ENCODE peak calls at places on chromosomes 16 and 17, in five cellular contexts. G is activated CD8-positive, alpha-beta T cell treated with anti-CD3 and anti-CD28 coated beads for 36 hours; W is left ventricle myocardium superior; L is NCI-H1092 treated with DMSO at 0.1 percent for 48 hours; S is HT-29. Y is an unnamed sample.
A peak's percentile ranks its signal among the peaks of the same experiment; 100 is the strongest.

GRCh38 chr16:64823676-64824075 is 298.2 kb downstream of the CDH11 start:
- DNase-seq in W (no peak), G (no peak), L (no peak), S (no peak), Y (no peak)

GRCh38 chr17:81741594-81742452 is 29.7 kb downstream of the SLC25A10 start:
- DNase-seq in W (no peak), L (no peak), S (no peak), G (no peak), Y (no peak)

GRCh38 chr16:17963185-17963836 is 373.2 kb downstream of the NPIPA8 start:
- DNase-seq in L (no peak), S (no peak), G (no peak), W (no peak), Y (no peak)

GRCh38 chr16:27228621-27229501 is 25.5 kb downstream of the KDM8 start:
- DNase-seq in L (no peak), G (no peak), W (peak; percentile 71), S (no peak), Y (peak; percentile 71)

GRCh38 chr17:45414997-45415881 is 17.4 kb downstream of the ARHGAP27 start:
- DNase-seq in G (no peak), L (no peak), W (peak; percentile 15), S (peak; percentile 83), Y (no peak)

GRCh38 chr17:48555183-48555615 is 10.3 kb upstream of the HOXB2 start:
- DNase-seq in S (peak; percentile 73), G (no peak), L (peak; percentile 96), W (no peak), Y (no peak)

GRCh38 chr17:74987909-74988711 is 678 bp downstream of the CDR2L start:
- DNase-seq in L (peak; percentile 12), S (peak; percentile 43), G (peak; percentile 26), W (peak; percentile 89), Y (peak; percentile 93)

GRCh38 chr16:5884339-5884738 is 786.7 kb upstream of the EEF2KMT start:
- DNase-seq in S (no peak), W (no peak), L (no peak), G (no peak), Y (no peak)

GRCh38 chr17:30600830-30601494 is 123.8 kb downstream of the GOSR1 start:
- DNase-seq in W (no peak), S (peak; percentile 47), L (no peak), G (peak; percentile 35), Y (no peak)

GRCh38 chr16:70745536-70746025 is 55.4 kb downstream of the VAC14 start:
- DNase-seq in S (no peak), W (no peak), G (no peak), L (no peak), Y (no peak)

GRCh38 chr17:57735707-57736106 is 9.4 kb downstream of the CCDC182 start:
- DNase-seq in L (no peak), W (no peak), G (peak; percentile 24), S (peak; percentile 31), Y (no peak)

GRCh38 chr17:2120550-2121335 is 65.8 kb downstream of the HIC1 start:
- DNase-seq in L (no peak), S (no peak), W (no peak), G (no peak), Y (no peak)

GRCh38 chr17:34173221-34173620 is 81.9 kb upstream of the CCL2 start:
- DNase-seq in G (no peak), W (no peak), S (no peak), L (no peak), Y (no peak)

GRCh38 chr16:77531741-77532140 is 96.9 kb upstream of the ADAMTS18 start:
- DNase-seq in S (no peak), L (no peak), G (no peak), W (no peak), Y (no peak)

GRCh38 chr17:79801156-79802038 is 4.5 kb upstream of the CBX8 start:
- DNase-seq in S (no peak), G (no peak), L (no peak), W (no peak), Y (no peak)

GRCh38 chr17:9644910-9645751 is at the start of gene USP43:
- DNase-seq in W (peak; percentile 28), L (no peak), S (peak; percentile 72), G (peak; percentile 66), Y (no peak)

GRCh38 chr17:32256695-32257013 is 9.0 kb upstream of the RHBDL3 start:
- DNase-seq in L (no peak), S (no peak), W (no peak), G (no peak), Y (no peak)

GRCh38 chr16:35391328-35391727 is 1931.9 kb downstream of the TP53TG3F start:
- DNase-seq in S (peak; percentile 74), W (peak; percentile 41), G (peak; percentile 42), L (peak; percentile 3), Y (no peak)

GRCh38 chr17:81026266-81027036 is 8.5 kb upstream of the BAIAP2 start:
- DNase-seq in L (no peak), S (no peak), G (no peak), W (peak; percentile 22), Y (no peak)

GRCh38 chr17:15398291-15398690 is 56.9 kb upstream of the TEKT3 start:
- DNase-seq in S (no peak), L (peak; percentile 71), G (no peak), W (no peak), Y (no peak)

GRCh38 chr16:31351246-31351936 is 3.6 kb upstream of the ITGAX start:
- DNase-seq in L (no peak), W (no peak), G (no peak), S (no peak), Y (no peak)

GRCh38 chr16:58026705-58027340 is 1.3 kb downstream of the MMP15 start:
- DNase-seq in G (no peak), W (peak; percentile 52), L (peak; percentile 48), S (peak; percentile 22), Y (no peak)

GRCh38 chr16:75267631-75268264 is 16.3 kb upstream of the BCAR1 start:
- DNase-seq in L (peak; percentile 94), G (no peak), W (peak; percentile 90), S (peak; percentile 92), Y (peak; percentile 76)

GRCh38 chr16:8905795-8906591 is 23.8 kb downstream of the LITAFD start:
- DNase-seq in G (no peak), L (no peak), W (no peak), S (no peak), Y (no peak)

GRCh38 chr16:30051518-30051917 is 14.0 kb upstream of the ALDOA start:
- DNase-seq in W (no peak), G (no peak), L (no peak), S (no peak), Y (no peak)

GRCh38 chr16:15830832-15831451 is 25.9 kb downstream of the MYH11 start:
- DNase-seq in L (no peak), S (no peak), G (no peak), W (no peak), Y (no peak)

GRCh38 chr17:37134050-37134449 is 185.3 kb downstream of the AATF start:
- DNase-seq in S (no peak), W (no peak), G (no peak), L (peak; percentile 48), Y (no peak)

GRCh38 chr16:30698816-30699614 is at the start of gene SRCAP:
- DNase-seq in G (peak; percentile 90), S (peak; percentile 86), L (peak; percentile 71), W (peak; percentile 90), Y (peak; percentile 89)

GRCh38 chr17:61421460-61421859 is 21.8 kb downstream of the TBX2 start:
- DNase-seq in S (no peak), W (no peak), L (no peak), G (no peak), Y (no peak)

GRCh38 chr16:80592273-80592672 is 51.5 kb downstream of the DYNLRB2 start:
- DNase-seq in G (no peak), L (no peak), W (no peak), S (no peak), Y (no peak)

GRCh38 chr16:71412270-71413160 is 29.3 kb downstream of the TLE7 start:
- DNase-seq in S (peak; percentile 94), L (peak; percentile 75), W (peak; percentile 39), G (peak; percentile 77), Y (no peak)

GRCh38 chr16:21603920-21604319 is 4.5 kb downstream of the METTL9 start:
- DNase-seq in L (no peak), S (no peak), W (no peak), G (no peak), Y (no peak)